ENCODE peak calls at places on chromosomes 1 and 21, in seven cellular contexts. B is hepatocyte; R is body of pancreas; U is IMR-90; L is tibial nerve; M is CD8-positive, alpha-beta memory T cell; H is right lobe of liver. Q is an unnamed sample.

GRCh38 chr1:214505134-214505533 is 46.3 kb downstream of the PTPN14 start:
- DNase-seq in B (peak), R (peak), U (no peak), L (no peak), M (no peak), H (no peak), Q (no peak)

GRCh38 chr1:210339500-210339899 is 10.8 kb downstream of the HHAT start:
- DNase-seq in B (no peak), R (no peak), U (no peak), L (no peak), M (no peak), H (no peak), Q (no peak)

GRCh38 chr1:214280386-214281029 is 451 bp upstream of the SMYD2 start:
- DNase-seq in B (peak), R (peak), U (peak), L (no peak), M (no peak), H (peak), Q (peak)

GRCh38 chr21:42414928-42415769 is 11.4 kb downstream of the UBASH3A start:
- DNase-seq in B (no peak), R (no peak), U (peak), L (no peak), M (peak), H (no peak), Q (peak)

GRCh38 chr1:30034627-30035521 is 688.5 kb downstream of the MATN1 start:
- DNase-seq in B (no peak), R (no peak), U (peak), L (no peak), M (no peak), H (no peak), Q (no peak)

GRCh38 chr1:3026124-3026523 is 4.9 kb downstream of the ACTRT2 start:
- DNase-seq in B (no peak), R (no peak), U (no peak), L (no peak), M (no peak), H (no peak), Q (no peak)

GRCh38 chr1:206506803-206507394 is 432 bp upstream of the RASSF5 start:
- DNase-seq in B (no peak), R (no peak), U (no peak), L (no peak), M (no peak), H (peak), Q (no peak)

GRCh38 chr1:82377201-82377884 is 576.6 kb downstream of the ADGRL2 start:
- DNase-seq in B (peak), R (no peak), U (no peak), L (no peak), M (no peak), H (no peak), Q (no peak)

GRCh38 chr1:70902211-70902610 is 145.4 kb downstream of the PTGER3 start:
- DNase-seq in B (no peak), R (peak), U (no peak), L (no peak), M (no peak), H (no peak), Q (no peak)

GRCh38 chr1:167548059-167548932 is 5.3 kb downstream of the CREG1 start:
- DNase-seq in B (no peak), R (no peak), U (peak), L (no peak), M (no peak), H (no peak), Q (no peak)

GRCh38 chr1:218025454-218025853 is 259.6 kb upstream of the RRP15 start:
- DNase-seq in B (no peak), R (no peak), U (peak), L (no peak), M (no peak), H (no peak), Q (no peak)

GRCh38 chr1:201686709-201687455 is 142.1 kb upstream of the IPO9 start:
- DNase-seq in B (peak), R (peak), U (no peak), L (no peak), M (no peak), H (no peak), Q (no peak)

GRCh38 chr1:109084563-109085517 is 5.7 kb upstream of the TMEM167B start:
- DNase-seq in B (no peak), R (no peak), U (peak), L (no peak), M (no peak), H (no peak), Q (no peak)

GRCh38 chr1:218480137-218480536 is 135.0 kb downstream of the TGFB2 start:
- DNase-seq in B (no peak), R (no peak), U (peak), L (no peak), M (no peak), H (no peak), Q (no peak)

GRCh38 chr21:21165063-21165645 is 166.9 kb downstream of the NCAM2 start:
- DNase-seq in B (no peak), R (no peak), U (peak), L (no peak), M (no peak), H (no peak), Q (no peak)

GRCh38 chr1:183806650-183807049 is 1.7 kb downstream of the RGL1 start:
- DNase-seq in B (no peak), R (no peak), U (no peak), L (no peak), M (no peak), H (no peak), Q (no peak)
- H3K4me3 ChIP-seq in B (peak), R (no peak), U (no peak), L (peak), M (no peak), H (peak), Q (peak)

GRCh38 chr1:170538687-170539086 is 6.7 kb downstream of the GORAB start:
- DNase-seq in B (no peak), R (no peak), U (no peak), L (no peak), M (no peak), H (no peak), Q (no peak)
- H3K4me3 ChIP-seq in B (no peak), R (no peak), U (no peak), L (no peak), M (no peak), H (no peak), Q (no peak)

GRCh38 chr1:157133431-157133830 is 4.8 kb downstream of the ETV3 start:
- DNase-seq in B (no peak), R (no peak), U (no peak), L (no peak), M (no peak), H (no peak), Q (no peak)
- H3K4me3 ChIP-seq in B (no peak), R (no peak), U (no peak), L (no peak), M (peak), H (no peak), Q (no peak)

DNA sequence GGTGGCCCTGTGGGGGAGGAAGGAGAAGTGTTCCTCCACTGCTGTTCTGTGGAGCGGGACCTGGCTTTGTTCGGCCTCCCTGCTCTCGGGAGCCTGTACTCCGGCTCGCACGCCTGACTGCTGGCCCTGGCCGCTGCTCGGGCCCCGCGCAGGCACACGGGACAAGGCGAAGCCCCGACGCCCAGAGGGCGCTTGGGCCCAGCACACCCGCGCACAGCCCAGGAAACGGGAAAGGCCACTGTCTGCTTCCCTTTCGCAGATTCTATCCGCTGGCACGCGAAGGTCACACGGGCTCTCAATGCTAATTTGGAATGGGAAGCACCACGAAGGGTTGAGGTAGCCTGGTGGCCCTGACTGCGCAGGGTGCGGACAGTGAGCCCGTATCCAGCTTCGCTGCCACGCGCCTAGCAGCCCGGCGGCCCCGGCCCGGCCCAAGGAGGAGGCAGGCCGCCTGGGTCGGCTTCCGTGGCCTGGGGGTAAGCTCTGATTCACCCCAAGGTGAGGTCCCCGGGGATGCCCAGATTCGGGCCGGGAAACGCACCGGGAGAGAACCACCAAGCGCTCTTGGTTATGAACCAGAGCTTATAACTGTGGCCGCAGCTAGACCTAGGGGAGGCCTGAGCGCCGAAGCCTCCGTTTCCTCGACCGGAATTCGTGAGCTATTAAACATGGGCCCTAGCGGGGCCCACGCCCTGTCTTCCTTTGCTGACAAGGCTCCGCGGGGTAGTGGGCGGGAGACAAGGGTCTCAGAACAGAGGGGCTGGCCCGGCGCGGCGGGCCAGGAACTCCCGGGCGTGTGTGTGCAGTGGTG is 19.7 kb upstream of the TBX15 start:
- DNase-seq in B (no peak), R (no peak), U (no peak), L (no peak), M (no peak), H (no peak), Q (no peak)
- H3K4me3 ChIP-seq in B (no peak), R (no peak), U (no peak), L (peak), M (no peak), H (peak), Q (peak)

GRCh38 chr1:111151838-111152237 is 11.8 kb downstream of the CEPT1 start:
- DNase-seq in B (no peak), R (no peak), U (no peak), L (no peak), M (no peak), H (no peak), Q (no peak)

GRCh38 chr1:111148376-111148881 is 8.4 kb downstream of the CEPT1 start:
- DNase-seq in B (no peak), R (no peak), U (no peak), L (no peak), M (no peak), H (no peak), Q (no peak)

GRCh38 chr1:111145542-111145941 is 5.5 kb downstream of the CEPT1 start:
- DNase-seq in B (no peak), R (no peak), U (no peak), L (no peak), M (no peak), H (no peak), Q (no peak)

GRCh38 chr1:111145963-111146768 is 6.1 kb downstream of the CEPT1 start:
- DNase-seq in B (no peak), R (no peak), U (no peak), L (no peak), M (no peak), H (no peak), Q (no peak)

GRCh38 chr1:111147948-111148347 is 7.9 kb downstream of the CEPT1 start:
- DNase-seq in B (no peak), R (no peak), U (no peak), L (no peak), M (no peak), H (no peak), Q (no peak)
- H3K4me3 ChIP-seq in B (no peak), R (no peak), U (no peak), L (no peak), M (no peak), H (no peak), Q (no peak)

GRCh38 chr1:43946244-43947060 is at the start of gene IPO13:
- DNase-seq in B (peak), R (peak), U (peak), L (peak), M (peak), H (peak), Q (peak)

GRCh38 chr1:43944860-43945259 is 1.9 kb upstream of the IPO13 start:
- DNase-seq in B (no peak), R (no peak), U (no peak), L (no peak), M (no peak), H (no peak), Q (no peak)

GRCh38 chr1:43947061-43947889 is 525 bp downstream of the IPO13 start:
- DNase-seq in B (no peak), R (no peak), U (no peak), L (no peak), M (no peak), H (no peak), Q (peak)

GRCh38 chr1:43947890-43948437 is 1.2 kb downstream of the IPO13 start:
- DNase-seq in B (no peak), R (peak), U (no peak), L (no peak), M (no peak), H (peak), Q (no peak)

DNA sequence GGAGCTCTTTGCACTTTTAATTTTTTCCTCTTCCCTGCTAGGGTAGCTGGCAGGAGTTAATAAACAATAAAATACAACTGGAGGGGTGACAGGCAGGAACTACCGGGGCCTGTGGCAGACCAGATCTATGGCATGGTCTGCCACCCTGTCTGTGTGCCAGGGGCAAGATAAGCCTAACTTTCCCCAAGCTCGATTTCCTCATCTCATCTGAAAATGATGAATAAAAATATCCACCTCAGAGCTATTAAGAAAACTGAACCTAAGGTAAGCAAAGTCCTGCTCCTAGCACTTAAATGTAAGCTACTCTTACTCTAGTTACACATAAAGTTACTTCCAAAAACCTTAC is 879 bp upstream of the IPO13 start:
- DNase-seq in B (no peak), R (no peak), U (no peak), L (no peak), M (no peak), H (no peak), Q (no peak)
- H3K4me3 ChIP-seq in B (peak), R (no peak), U (peak), L (peak), M (peak), H (peak), Q (peak)

GRCh38 chr1:16242556-16243407 is 5.8 kb upstream of the CPLANE2 start:
- DNase-seq in B (no peak), R (no peak), U (no peak), L (no peak), M (no peak), H (no peak), Q (no peak)

GRCh38 chr1:16243408-16243690 is 6.4 kb upstream of the CPLANE2 start:
- DNase-seq in B (no peak), R (no peak), U (no peak), L (no peak), M (no peak), H (no peak), Q (no peak)

GRCh38 chr1:16244650-16245285 is 7.8 kb upstream of the CPLANE2 start:
- DNase-seq in B (no peak), R (no peak), U (no peak), L (no peak), M (no peak), H (no peak), Q (peak)

GRCh38 chr1:16245476-16246196 is 8.7 kb upstream of the CPLANE2 start:
- DNase-seq in B (no peak), R (no peak), U (no peak), L (no peak), M (no peak), H (no peak), Q (no peak)

DNA sequence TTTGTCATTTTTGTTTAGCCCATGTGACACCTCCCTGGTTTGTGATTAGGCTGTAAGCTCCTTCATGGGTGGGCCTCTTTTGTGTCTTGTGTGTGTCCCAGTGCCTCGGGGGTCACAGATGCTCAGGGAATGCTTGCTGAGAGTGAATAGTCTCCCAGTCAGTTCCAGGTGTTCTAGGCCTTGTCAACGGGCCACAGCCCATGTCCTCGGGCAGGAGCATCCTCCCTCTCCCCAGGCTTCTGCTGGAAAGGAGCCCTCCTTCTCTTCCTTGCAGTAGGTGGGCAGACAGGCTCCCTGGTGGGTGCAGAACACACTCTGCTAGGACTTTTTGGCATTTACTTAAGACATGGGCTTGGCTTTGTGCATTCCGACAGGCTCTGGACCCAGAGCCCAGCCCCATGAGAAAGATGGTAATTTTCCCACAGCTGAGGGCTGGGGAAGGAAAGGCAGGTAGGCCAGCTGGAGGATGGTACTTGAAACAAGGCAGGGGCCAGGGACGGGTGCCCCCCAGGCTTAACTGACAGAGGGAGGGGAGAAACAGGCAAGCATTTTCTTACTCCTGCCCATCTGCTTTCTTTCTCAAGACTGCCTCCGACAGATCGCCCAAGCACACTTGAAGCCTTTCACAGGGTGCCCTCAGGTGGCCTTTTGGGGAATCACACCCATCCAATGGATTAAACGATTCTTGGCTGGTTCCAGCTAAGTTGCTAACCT is 7.1 kb upstream of the CPLANE2 start:
- DNase-seq in B (peak), R (peak), U (peak), L (peak), M (peak), H (peak), Q (peak)
- H3K4me3 ChIP-seq in B (no peak), R (no peak), U (no peak), L (no peak), M (no peak), H (no peak), Q (no peak)

GRCh38 chr21:14589855-14590563 is 43.9 kb upstream of the SAMSN1 start:
- DNase-seq in B (no peak), R (no peak), U (no peak), L (no peak), M (no peak), H (no peak), Q (no peak)
- H3K4me3 ChIP-seq in B (no peak), R (no peak), U (no peak), L (no peak), M (no peak), H (no peak), Q (no peak)

GRCh38 chr1:229627003-229627402 is 956 bp downstream of the URB2 start:
- DNase-seq in B (no peak), R (no peak), U (no peak), L (no peak), M (no peak), H (no peak), Q (no peak)

GRCh38 chr1:229629251-229629650 is 3.2 kb downstream of the URB2 start:
- DNase-seq in B (no peak), R (no peak), U (peak), L (no peak), M (no peak), H (no peak), Q (no peak)

GRCh38 chr1:229636042-229636441 is 10.0 kb downstream of the URB2 start:
- DNase-seq in B (no peak), R (no peak), U (no peak), L (no peak), M (no peak), H (no peak), Q (no peak)

GRCh38 chr1:229631148-229631547 is 5.1 kb downstream of the URB2 start:
- DNase-seq in B (no peak), R (no peak), U (no peak), L (no peak), M (no peak), H (no peak), Q (no peak)

DNA sequence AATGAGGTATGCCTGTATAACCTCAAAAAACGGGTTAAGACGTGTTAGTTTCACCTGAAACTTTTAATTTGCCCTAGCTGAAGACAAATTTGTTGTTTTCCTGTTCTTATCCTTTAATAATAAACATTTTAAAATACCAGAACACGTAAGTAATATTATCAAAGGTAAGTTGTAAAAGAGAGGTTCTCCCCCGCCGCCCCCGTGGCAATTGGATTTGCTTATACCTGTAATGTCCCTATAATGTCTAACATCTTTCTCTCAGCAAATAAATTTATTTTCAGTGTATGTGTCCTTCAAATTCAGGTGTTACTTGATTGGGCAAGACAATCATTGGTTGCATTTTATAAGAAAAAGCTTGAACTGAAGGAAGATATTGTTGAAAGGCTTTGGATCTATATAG is 5.9 kb downstream of the URB2 start:
- DNase-seq in B (no peak), R (no peak), U (no peak), L (no peak), M (no peak), H (no peak), Q (no peak)
- H3K4me3 ChIP-seq in B (no peak), R (no peak), U (no peak), L (no peak), M (no peak), H (no peak), Q (no peak)